ENCODE peak calls at places on chromosomes 11 and 22, in four cellular contexts. I, N, L and E are unnamed samples.
A peak's percentile ranks its signal among the peaks of the same experiment; 100 is the strongest.

GRCh38 chr11:7046474-7046873 is 26.2 kb downstream of the NLRP14 start:
- DNase-seq in I (no peak), N (no peak), L (no peak), E (no peak)

GRCh38 chr11:94519478-94520084 is 7.3 kb downstream of the C11orf97 start:
- DNase-seq in N (no peak), L (no peak), I (peak; percentile 13), E (peak; percentile 62)

GRCh38 chr22:42203609-42204008 is 66.8 kb downstream of the TCF20 start:
- DNase-seq in L (no peak), I (no peak), N (no peak), E (peak; percentile 51)

GRCh38 chr11:73001615-73002014 is 140.5 kb downstream of the FCHSD2 start:
- DNase-seq in N (no peak), L (no peak), I (no peak), E (no peak)

GRCh38 chr11:86136542-86136941 is 67.7 kb upstream of the PICALM start:
- DNase-seq in L (no peak), I (no peak), N (no peak), E (no peak)

GRCh38 chr11:58928691-58929090 is 10.6 kb upstream of the GLYATL1 start:
- DNase-seq in L (no peak), I (no peak), N (no peak), E (peak; percentile 9)

GRCh38 chr22:28021998-28022660 is 103.1 kb upstream of the PITPNB start:
- DNase-seq in N (no peak), L (no peak), I (no peak), E (no peak)

GRCh38 chr11:118514103-118514502 is 13.2 kb upstream of the TTC36 start:
- DNase-seq in I (no peak), L (no peak), N (no peak), E (no peak)

GRCh38 chr22:43412808-43413785 is 1.3 kb downstream of the MPPED1 start:
- DNase-seq in N (no peak), L (no peak), I (no peak), E (no peak)

GRCh38 chr22:48439560-48440135 is 1388.0 kb downstream of the BRD1 start:
- DNase-seq in I (no peak), L (no peak), N (no peak), E (no peak)

GRCh38 chr11:24181395-24182047 is 315.3 kb upstream of the LUZP2 start:
- DNase-seq in L (no peak), N (no peak), I (no peak), E (no peak)

GRCh38 chr22:39478461-39478860 is 21.6 kb downstream of the MGAT3 start:
- DNase-seq in I (peak; percentile 55), N (peak; percentile 85), L (no peak), E (peak; percentile 80)

GRCh38 chr11:44826922-44827643 is 100.3 kb downstream of the TSPAN18 start:
- DNase-seq in I (no peak), L (no peak), N (no peak), E (no peak)

GRCh38 chr11:75966546-75967287 is 151.7 kb downstream of the UVRAG start:
- DNase-seq in L (no peak), N (no peak), I (no peak), E (peak; percentile 11)

GRCh38 chr11:30990625-30991348 is 378.8 kb downstream of the DCDC1 start:
- DNase-seq in N (no peak), I (no peak), L (no peak), E (no peak)

GRCh38 chr11:4044971-4045646 is 49.5 kb upstream of the RRM1 start:
- DNase-seq in I (no peak), N (no peak), L (no peak), E (no peak)

GRCh38 chr22:24423519-24424000 is 3.8 kb upstream of the ADORA2A start:
- DNase-seq in N (peak; percentile 92), I (peak; percentile 85), L (no peak), E (peak; percentile 70)

GRCh38 chr11:15750535-15751297 is 605.6 kb downstream of the SOX6 start:
- DNase-seq in N (no peak), I (no peak), L (no peak), E (no peak)

GRCh38 chr22:37533995-37534394 is 14.8 kb upstream of the CARD10 start:
- DNase-seq in N (no peak), I (no peak), L (peak; percentile 28), E (no peak)

GRCh38 chr22:50027639-50028537 is 15.3 kb upstream of the IL17REL start:
- DNase-seq in N (no peak), L (no peak), I (no peak), E (no peak)

GRCh38 chr11:128298271-128298670 is 289.1 kb downstream of the ETS1 start:
- DNase-seq in N (no peak), L (no peak), I (no peak), E (no peak)

GRCh38 chr11:118079507-118079906 is 2.6 kb downstream of the TMPRSS4 start:
- DNase-seq in N (no peak), L (no peak), I (no peak), E (no peak)

GRCh38 chr11:68707527-68707926 is 23.2 kb downstream of the GAL start:
- DNase-seq in I (no peak), L (no peak), N (no peak), E (no peak)

GRCh38 chr11:122038543-122038942 is 77.5 kb downstream of the BLID start:
- DNase-seq in N (no peak), I (no peak), L (no peak), E (peak; percentile 74)

GRCh38 chr22:42978453-42979103 is 36.4 kb downstream of the PACSIN2 start:
- DNase-seq in L (no peak), I (no peak), N (no peak), E (no peak)

GRCh38 chr11:46722566-46723358 is 3.7 kb downstream of the F2 start:
- DNase-seq in I (no peak), L (no peak), N (no peak), E (no peak)

GRCh38 chr11:19713221-19714092 is 820 bp downstream of the NAV2 start:
- DNase-seq in L (no peak), N (peak; percentile 79), I (no peak), E (peak; percentile 52)

GRCh38 chr11:132721526-132721925 is 810.8 kb downstream of the OPCML start:
- DNase-seq in I (no peak), N (no peak), L (no peak), E (no peak)

GRCh38 chr11:68455485-68455884 is 5.1 kb upstream of the PPP6R3 start:
- DNase-seq in N (no peak), L (no peak), I (no peak), E (no peak)

GRCh38 chr11:45275823-45276222 is 10.3 kb downstream of the SYT13 start:
- DNase-seq in L (no peak), N (no peak), I (no peak), E (no peak)

GRCh38 chr22:25488244-25489020 is 76.0 kb upstream of the GRK3 start:
- DNase-seq in N (no peak), I (no peak), L (peak; percentile 26), E (no peak)

GRCh38 chr11:95993438-95994339 is 69.8 kb upstream of the MTMR2 start:
- DNase-seq in I (no peak), N (no peak), L (no peak), E (no peak)

GRCh38 chr11:62504158-62504973 is 42.2 kb downstream of the AHNAK start:
- DNase-seq in L (no peak), N (peak; percentile 67), I (no peak), E (peak; percentile 75)
- H3K4me3 ChIP-seq in L (no peak overlapping the region), N (peak overlapping the region; percentile 53), I (no peak overlapping the region), E (peak overlapping the region; percentile 53)

GRCh38 chr22:19612866-19613572 is 88.8 kb upstream of the CLDN5 start:
- DNase-seq in N (no peak), I (no peak), L (no peak), E (no peak)

GRCh38 chr22:19614546-19614884 is 90.3 kb upstream of the CLDN5 start:
- DNase-seq in N (no peak), L (no peak), I (no peak), E (no peak)

GRCh38 chr22:19619144-19620009 is 94.9 kb upstream of the SEPTIN5 start:
- DNase-seq in I (no peak), L (peak; percentile 43), N (no peak), E (no peak)

GRCh38 chr22:19615001-19615461 is 90.8 kb upstream of the CLDN5 start:
- DNase-seq in L (no peak), N (no peak), I (no peak), E (no peak)

DNA sequence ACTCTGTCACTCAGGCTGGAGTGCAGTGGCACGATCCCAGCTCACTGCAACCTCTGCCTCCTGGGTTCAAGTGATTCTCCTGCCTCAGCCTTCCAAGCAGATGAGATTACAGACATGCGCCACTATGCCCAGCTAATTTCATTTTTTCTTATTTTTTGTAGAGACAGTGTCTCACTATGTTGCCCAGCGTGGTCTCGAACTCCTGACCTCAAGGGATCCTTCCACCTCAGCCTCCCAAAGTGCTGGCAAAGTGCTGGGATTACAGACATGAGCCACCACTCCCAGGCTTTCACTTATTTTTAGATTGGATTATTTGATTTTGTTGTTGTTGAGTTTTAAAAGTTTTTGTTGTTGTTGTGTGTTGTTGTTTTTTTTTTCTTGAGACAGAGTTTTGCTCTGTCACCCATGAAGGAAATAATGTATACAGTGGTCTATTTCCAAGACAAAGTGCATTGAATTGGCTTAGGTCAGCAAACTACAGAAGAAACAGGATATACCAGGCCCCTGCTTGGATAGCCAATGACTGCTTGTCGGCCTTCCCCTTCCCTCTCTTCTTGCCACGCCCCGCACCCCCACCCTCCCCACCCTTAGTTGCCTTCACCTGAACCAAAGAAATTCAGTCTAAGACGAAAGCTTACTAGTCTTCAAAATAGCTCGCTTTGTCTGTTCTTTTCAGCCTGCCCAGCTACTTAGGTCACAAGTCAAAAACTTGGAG is 91.8 kb upstream of the CLDN5 start:
- DNase-seq in L (no peak), I (no peak), N (no peak), E (peak; percentile 57)
- TF ChIP-seq CREB1 in L (no peak), I (no peak), N (no peak), E (no peak)

GRCh38 chr11:84471501-84471900 is 1155.6 kb downstream of the DLG2 start:
- DNase-seq in L (no peak), I (no peak), N (no peak), E (peak; percentile 73)
- H3K4me3 ChIP-seq in L (no peak overlapping the region), I (no peak overlapping the region), N (peak overlapping the region; percentile 43), E (peak overlapping the region; percentile 37)

DNA sequence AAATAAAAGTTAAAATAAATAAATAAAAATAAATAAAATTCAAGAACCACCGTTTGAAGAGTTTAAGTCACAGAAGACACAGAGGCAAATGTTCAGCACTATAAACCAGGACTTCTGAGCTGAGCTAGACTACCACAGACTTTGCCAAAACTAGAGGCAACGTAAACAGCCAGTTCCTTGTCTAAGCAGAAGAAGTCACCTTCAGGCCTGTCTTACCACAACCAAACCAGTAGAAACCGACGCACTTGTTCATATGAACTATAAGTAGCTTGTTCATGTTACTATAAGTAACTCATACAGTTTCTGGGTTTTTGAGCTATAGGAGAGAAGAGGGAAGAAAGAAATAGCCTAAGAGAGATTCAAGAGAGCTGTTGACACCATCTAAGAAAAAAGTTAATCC is 48.3 kb downstream of the NNMT start:
- DNase-seq in N (no peak), L (no peak), I (no peak), E (no peak)
- TF ChIP-seq CREB1 in N (no peak), L (no peak), I (no peak), E (no peak)

GRCh38 chr11:64638017-64638664 is 47.1 kb downstream of the SLC22A12 start:
- DNase-seq in L (no peak), I (peak; percentile 71), N (peak; percentile 75), E (peak; percentile 61)
- H3K4me3 ChIP-seq in L (no peak overlapping the region), I (no peak overlapping the region), N (peak overlapping the region; percentile 71), E (peak overlapping the region; percentile 82)

DNA sequence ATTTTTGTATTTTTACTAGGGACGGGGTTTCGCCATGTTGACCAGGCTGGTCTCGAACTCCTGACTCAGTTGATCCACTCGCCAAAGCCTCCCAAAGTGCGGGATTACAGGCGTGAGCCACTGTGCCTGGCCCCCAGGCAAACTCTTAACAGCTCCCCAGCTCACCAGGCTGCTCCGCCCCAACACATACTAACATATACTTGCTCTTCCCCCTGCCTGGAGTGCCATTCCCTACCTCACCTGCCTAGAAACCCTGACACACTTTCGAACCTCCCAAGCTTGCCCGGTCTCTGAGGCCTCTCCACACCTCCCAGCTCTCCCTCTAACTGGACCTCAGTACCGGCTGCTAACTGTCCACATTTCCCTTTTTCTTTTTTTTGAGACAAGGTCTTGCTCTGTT is 8.5 kb downstream of the MAP4K2 start:
- DNase-seq in N (no peak), I (no peak), L (no peak), E (no peak)
- TF ChIP-seq CREB1 in N (no peak), I (no peak), L (no peak), E (no peak)